ENCODE peak calls at places on chromosomes 6 and 20, in seven cellular contexts. I is SHP77 treated with DMSO at 0.1 percent for 48 hours; N is stimulated activated CD4-positive, alpha-beta T cell treated with anti-CD3 and anti-CD28 coated beads, Interleukin-2, amount 100 ng/mL, for 48 hours; G is effector memory CD4-positive, alpha-beta T cell; J is choroid plexus epithelial cell; F is CD4-positive, CD25-positive, alpha-beta regulatory T cell; R is breast epithelium. D is an unnamed sample.

GRCh38 chr6:32972353-32973143 is 4.2 kb downstream of the BRD2 start:
- DNase-seq in I (no peak), N (peak), G (peak), J (no peak), F (peak), R (no peak), D (no peak)

GRCh38 chr6:56875961-56876360 is 78.9 kb upstream of the BEND6 start:
- DNase-seq in I (no peak), N (no peak), G (no peak), J (no peak), F (no peak), R (no peak), D (no peak)

GRCh38 chr6:117483004-117483644 is 650 bp downstream of the DCBLD1 start:
- DNase-seq in I (peak), N (peak), G (no peak), J (peak), F (no peak), R (peak), D (no peak)

GRCh38 chr6:99589290-99589672 is 17.4 kb upstream of the PRDM13 start:
- DNase-seq in I (no peak), N (no peak), G (no peak), J (no peak), F (no peak), R (no peak), D (no peak)

GRCh38 chr6:65231616-65232015 is 475.4 kb downstream of the EYS start:
- DNase-seq in I (no peak), N (no peak), G (no peak), J (peak), F (no peak), R (no peak), D (no peak)

GRCh38 chr6:83057705-83058321 is 7.8 kb downstream of the UBE3D start:
- DNase-seq in I (no peak), N (peak), G (no peak), J (peak), F (peak), R (no peak), D (no peak)

GRCh38 chr20:55054443-55054842 is 579.0 kb downstream of the DOK5 start:
- DNase-seq in I (no peak), N (no peak), G (no peak), J (no peak), F (no peak), R (no peak), D (no peak)

GRCh38 chr6:106516629-106517028 is 112.7 kb downstream of the RTN4IP1 start:
- DNase-seq in I (no peak), N (no peak), G (no peak), J (no peak), F (no peak), R (no peak), D (no peak)

GRCh38 chr20:20780127-20780822 is 67.8 kb upstream of the RALGAPA2 start:
- DNase-seq in I (no peak), N (no peak), G (no peak), J (peak), F (no peak), R (peak), D (no peak)

GRCh38 chr20:24781061-24781980 is 167.7 kb upstream of the CST7 start:
- DNase-seq in I (no peak), N (peak), G (no peak), J (peak), F (no peak), R (peak), D (no peak)

GRCh38 chr6:159594750-159595117 is 98.3 kb downstream of the SOD2 start:
- DNase-seq in I (no peak), N (no peak), G (no peak), J (peak), F (no peak), R (no peak), D (no peak)

GRCh38 chr6:10451394-10451793 is 36.5 kb upstream of the TFAP2A start:
- DNase-seq in I (no peak), N (no peak), G (no peak), J (no peak), F (no peak), R (no peak), D (no peak)

GRCh38 chr20:40675599-40676221 is 13.3 kb downstream of the MAFB start:
- DNase-seq in I (no peak), N (no peak), G (no peak), J (no peak), F (no peak), R (no peak), D (no peak)

GRCh38 chr20:6121504-6121903 is 1.3 kb downstream of the FERMT1 start:
- DNase-seq in I (no peak), N (no peak), G (no peak), J (no peak), F (no peak), R (no peak), D (no peak)

GRCh38 chr20:58524814-58525213 is 9.6 kb upstream of the APCDD1L start:
- DNase-seq in I (no peak), N (no peak), G (no peak), J (peak), F (no peak), R (no peak), D (no peak)

GRCh38 chr6:16238057-16238657 is at the start of gene GMPR:
- DNase-seq in I (no peak), N (peak), G (peak), J (peak), F (peak), R (peak), D (peak)

GRCh38 chr20:35497320-35497719 is 32.1 kb downstream of the C20orf173 start:
- DNase-seq in I (no peak), N (no peak), G (no peak), J (no peak), F (no peak), R (no peak), D (no peak)

GRCh38 chr6:149037026-149037734 is 280.3 kb upstream of the TAB2 start:
- DNase-seq in I (no peak), N (no peak), G (no peak), J (peak), F (no peak), R (no peak), D (no peak)

GRCh38 chr6:140316966-140317365 is 942.5 kb upstream of the CITED2 start:
- DNase-seq in I (no peak), N (no peak), G (no peak), J (no peak), F (no peak), R (no peak), D (no peak)

GRCh38 chr20:63441136-63441776 is 31.2 kb downstream of the KCNQ2 start:
- DNase-seq in I (no peak), N (no peak), G (no peak), J (no peak), F (peak), R (no peak), D (peak)

GRCh38 chr6:15129872-15130271 is 116.0 kb upstream of the JARID2 start:
- DNase-seq in I (no peak), N (peak), G (no peak), J (no peak), F (no peak), R (no peak), D (no peak)

GRCh38 chr6:50452001-50452400 is 261.3 kb upstream of the TFAP2D start:
- DNase-seq in I (no peak), N (no peak), G (no peak), J (no peak), F (no peak), R (no peak), D (no peak)

GRCh38 chr6:181049-181654 is 111.1 kb upstream of the DUSP22 start:
- DNase-seq in I (no peak), N (no peak), G (no peak), J (no peak), F (no peak), R (no peak), D (no peak)

GRCh38 chr6:29981211-29981812 is 39.0 kb downstream of the HLA-A start:
- DNase-seq in I (no peak), N (no peak), G (no peak), J (no peak), F (no peak), R (no peak), D (no peak)

GRCh38 chr6:169669889-169670288 is 31.9 kb downstream of the WDR27 start:
- DNase-seq in I (no peak), N (no peak), G (no peak), J (peak), F (no peak), R (no peak), D (no peak)

GRCh38 chr6:143139239-143139784 is 78.6 kb downstream of the AIG1 start:
- DNase-seq in I (no peak), N (peak), G (no peak), J (no peak), F (no peak), R (no peak), D (no peak)

D was measured in GM12892.